ENCODE peak calls at places on chromosomes 7 and 10, in ten cellular contexts. L, N, M, E, X, H, Q, W, K and G are unnamed samples.
A peak's percentile ranks its signal among the peaks of the same experiment; 100 is the strongest.

GRCh38 chr7:134587736-134588135 is 38.8 kb downstream of the AKR1B15 start:
- DNase-seq in K (no peak), Q (no peak), X (no peak), E (no peak), H (no peak), M (no peak), N (no peak), W (no peak), L (no peak), G (no peak)

GRCh38 chr10:49539320-49539885 is 482 bp upstream of the ERCC6 start:
- DNase-seq in K (peak; percentile 73), H (no peak), X (peak; percentile 65), W (peak; percentile 15), L (peak; percentile 71), N (peak; percentile 60), E (peak; percentile 17), M (peak; percentile 36), Q (peak; percentile 72), G (peak; percentile 34)

GRCh38 chr10:23432639-23433038 is 6.2 kb upstream of the OTUD1 start:
- DNase-seq in W (no peak), Q (peak; percentile 81), X (no peak), L (no peak), N (no peak), K (no peak), E (no peak), M (no peak), H (no peak), G (no peak)

GRCh38 chr10:114665406-114665805 is 7.3 kb upstream of the ABLIM1 start:
- DNase-seq in N (no peak), L (no peak), Q (no peak), H (no peak), M (no peak), K (no peak), X (no peak), W (no peak), E (no peak), G (no peak)

GRCh38 chr10:52563361-52563760 is 209.2 kb downstream of the MBL2 start:
- DNase-seq in L (no peak), X (no peak), Q (no peak), M (no peak), H (no peak), K (no peak), W (no peak), N (no peak), E (no peak), G (no peak)

GRCh38 chr10:101748496-101748895 is 27.4 kb downstream of the FGF8 start:
- DNase-seq in E (no peak), N (no peak), X (no peak), M (no peak), Q (no peak), W (no peak), K (no peak), L (peak; percentile 15), H (no peak), G (no peak)

GRCh38 chr10:74681917-74682627 is 144.3 kb upstream of the KAT6B start:
- DNase-seq in X (no peak), W (no peak), Q (no peak), M (no peak), H (no peak), K (no peak), E (peak; percentile 8), L (no peak), N (no peak), G (no peak)

GRCh38 chr10:32979041-32979440 is 21.0 kb upstream of the ITGB1 start:
- DNase-seq in H (peak; percentile 71), N (no peak), Q (no peak), W (no peak), K (no peak), E (no peak), X (no peak), M (no peak), L (no peak), G (no peak)

GRCh38 chr7:44646921-44647636 is 40.7 kb downstream of the OGDH start:
- DNase-seq in H (no peak), W (no peak), Q (no peak), N (no peak), M (no peak), K (peak; percentile 3), E (no peak), L (no peak), X (no peak), G (no peak)

DNA sequence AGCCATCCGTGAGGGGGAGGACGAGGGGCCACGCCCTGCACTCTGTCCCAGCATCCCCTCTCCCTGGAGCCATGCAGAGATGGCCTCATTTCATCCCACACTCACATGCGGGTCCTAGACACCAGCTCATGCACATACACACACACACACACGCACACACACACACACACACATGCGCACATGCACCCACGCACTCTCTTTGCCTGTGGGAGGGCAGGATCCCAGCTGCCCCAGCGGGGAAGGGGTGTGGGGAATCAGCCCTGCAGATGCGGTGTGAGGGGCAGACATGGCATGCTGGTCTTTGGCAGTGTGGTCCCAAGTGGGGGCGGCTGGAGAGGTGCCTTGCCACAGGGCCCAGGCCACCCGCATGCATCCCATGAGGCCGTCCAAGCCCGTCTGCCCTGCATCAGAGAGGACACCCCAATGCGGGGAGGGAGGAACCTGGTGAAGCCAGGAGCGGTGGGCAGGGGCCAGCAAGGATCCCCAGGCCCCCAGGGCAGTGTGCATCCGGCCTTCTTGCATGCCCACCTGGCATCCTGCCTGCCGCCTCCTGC is 68.1 kb downstream of the LHPP start:
- DNase-seq in H (no peak), Q (no peak), K (no peak), W (no peak), X (no peak), L (no peak), E (no peak), M (no peak), N (no peak), G (no peak)
- TF ChIP-seq CTCF in H (no peak), Q (no peak), K (no peak), W (no peak), X (no peak), L (no peak), E (no peak), M (no peak), N (no peak), G (no peak)

GRCh38 chr7:73700581-73701134 is 17.3 kb downstream of the BUD23 start:
- DNase-seq in L (no peak), Q (peak; percentile 31), H (no peak), X (no peak), M (no peak), N (no peak), W (no peak), K (no peak), E (no peak), G (no peak)

GRCh38 chr7:73696372-73696771 is 13.0 kb downstream of the BUD23 start:
- DNase-seq in L (no peak), H (no peak), W (no peak), K (no peak), E (no peak), X (no peak), N (no peak), M (no peak), Q (peak; percentile 28), G (no peak)

GRCh38 chr7:73699370-73700069 is 16.1 kb downstream of the BUD23 start:
- DNase-seq in W (no peak), N (no peak), X (no peak), L (no peak), M (no peak), E (no peak), Q (peak; percentile 16), K (no peak), H (no peak), G (no peak)

GRCh38 chr7:73700070-73700423 is 16.6 kb downstream of the BUD23 start:
- DNase-seq in N (no peak), M (no peak), X (no peak), H (no peak), W (no peak), K (no peak), E (no peak), L (no peak), Q (no peak), G (no peak)

DNA sequence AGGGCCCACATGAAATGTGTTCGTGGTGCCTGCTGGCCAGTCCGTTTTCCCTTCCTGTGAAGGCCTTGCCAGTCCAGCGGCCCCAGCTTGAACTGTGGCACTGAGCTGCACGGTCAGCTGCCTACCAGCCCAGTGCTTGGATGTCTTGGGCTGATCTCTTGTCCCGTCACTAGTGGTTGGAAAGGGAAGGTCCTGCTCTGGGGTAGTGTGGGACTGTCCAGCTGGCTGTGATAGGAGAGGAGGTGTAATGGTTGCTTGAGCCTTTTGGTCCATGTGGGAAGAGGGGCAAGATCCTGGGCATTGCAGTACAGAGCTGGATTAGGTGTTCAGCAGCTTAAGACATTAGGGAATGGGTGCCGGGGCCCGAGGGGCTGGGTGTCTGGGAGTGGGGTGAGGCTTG is 15.0 kb downstream of the BUD23 start:
- DNase-seq in Q (peak; percentile 25), X (no peak), M (no peak), W (no peak), E (no peak), K (no peak), L (no peak), N (no peak), H (no peak), G (no peak)
- H3K36me3 ChIP-seq in Q (peaks cover 9% of the 10 kb centered on the region), X (no peaks in the 10 kb centered on the region), M (peaks cover 15% of the 10 kb centered on the region), W (no peaks in the 10 kb centered on the region), E (peaks cover 89% of the 10 kb centered on the region), K (peaks cover 61% of the 10 kb centered on the region), L (peaks cover 77% of the 10 kb centered on the region), N (peaks cover 64% of the 10 kb centered on the region), H (peaks cover 44% of the 10 kb centered on the region), G (no peaks in the 10 kb centered on the region)

GRCh38 chr10:75995041-75995430 is 563.6 kb downstream of the LRMDA start:
- DNase-seq in M (no peak), N (no peak), E (no peak), K (no peak), Q (no peak), H (no peak), X (no peak), W (no peak), L (no peak), G (no peak)
- TF ChIP-seq CTCF in M (no peak), N (no peak), E (no peak), K (peak; percentile 17), Q (no peak), H (no peak), X (no peak), W (no peak), L (no peak), G (no peak)

GRCh38 chr7:100817097-100817496 is 10.2 kb downstream of the EPHB4 start:
- DNase-seq in H (no peak), N (no peak), L (no peak), W (no peak), K (no peak), X (no peak), E (no peak), M (no peak), Q (no peak), G (no peak)

GRCh38 chr7:100818825-100819224 is 8.5 kb downstream of the EPHB4 start:
- DNase-seq in E (no peak), Q (no peak), M (no peak), W (no peak), X (no peak), H (no peak), N (no peak), K (no peak), L (no peak), G (no peak)

GRCh38 chr7:100819586-100819985 is 7.7 kb downstream of the EPHB4 start:
- DNase-seq in L (no peak), W (no peak), K (no peak), H (no peak), E (no peak), Q (no peak), N (no peak), M (no peak), X (no peak), G (no peak)

GRCh38 chr7:100822236-100823139 is 4.8 kb downstream of the EPHB4 start:
- DNase-seq in E (no peak), N (no peak), Q (no peak), L (no peak), H (no peak), W (peak; percentile 69), K (no peak), X (no peak), M (no peak), G (no peak)

GRCh38 chr7:100818366-100818765 is 9.0 kb downstream of the EPHB4 start:
- DNase-seq in M (no peak), E (no peak), N (no peak), L (no peak), X (no peak), H (no peak), W (no peak), Q (no peak), K (no peak), G (no peak)
- H3K36me3 ChIP-seq in M (peaks cover 55% of the 10 kb centered on the region), E (peaks cover 88% of the 10 kb centered on the region), N (peaks cover 96% of the 10 kb centered on the region), L (peaks cover 96% of the 10 kb centered on the region), X (no peaks in the 10 kb centered on the region), H (peaks cover 33% of the 10 kb centered on the region), W (no peaks in the 10 kb centered on the region), Q (no peaks in the 10 kb centered on the region), K (peaks cover 87% of the 10 kb centered on the region), G (peaks cover 3% of the 10 kb centered on the region)